ENCODE peak calls at places on chromosomes 1 and 21, in nine cellular contexts. B is IMR-90, K is SK-N-SH, W is neural progenitor cell, A is thoracic aorta, R is heart left ventricle, P is cardiac muscle cell, Q is psoas muscle, E is fibroblast of lung. S is an unnamed sample.

GRCh38 chr21:34582506-34583150 is 32.3 kb downstream of the RCAN1 start:
- DNase-seq in R (peak; percentile 59), W (peak; percentile 55), P (peak; percentile 74), B (peak; percentile 65), E (peak; percentile 45), K (peak; percentile 17), A (no peak), Q (no peak), S (peak; percentile 54)

GRCh38 chr1:215282557-215282956 is 200.0 kb downstream of the KCNK2 start:
- DNase-seq in B (peak; percentile 35), K (no peak), P (no peak), W (no peak), Q (no peak), E (peak; percentile 35), R (no peak), A (no peak), S (peak; percentile 70)

GRCh38 chr1:41245659-41246058 is 3.6 kb upstream of the SCMH1 start:
- DNase-seq in B (peak; percentile 38), Q (no peak), A (no peak), P (peak; percentile 67), R (no peak), W (no peak), E (peak; percentile 85), K (no peak), S (peak; percentile 25)

GRCh38 chr1:153357076-153357852 is 390 bp upstream of the S100A9 start:
- DNase-seq in K (no peak), W (no peak), Q (peak; percentile 76), P (no peak), E (no peak), A (no peak), R (peak; percentile 67), B (no peak), S (peak; percentile 96)

GRCh38 chr21:21291883-21292569 is 293.8 kb downstream of the NCAM2 start:
- DNase-seq in W (no peak), K (peak; percentile 3), B (no peak), A (no peak), P (no peak), Q (no peak), E (no peak), R (no peak), S (no peak)

GRCh38 chr1:117512728-117513321 is 93.0 kb upstream of the TENT5C start:
- DNase-seq in E (no peak), B (peak; percentile 40), K (no peak), Q (no peak), R (no peak), W (peak; percentile 6), P (peak; percentile 57), A (no peak), S (peak; percentile 63)

GRCh38 chr1:21865943-21866628 is 54.0 kb downstream of the LDLRAD2 start:
- DNase-seq in P (no peak), B (no peak), R (no peak), W (peak; percentile 28), Q (peak; percentile 32), E (no peak), K (peak; percentile 58), A (no peak), S (no peak)

GRCh38 chr1:89040315-89040626 is 17.6 kb upstream of the GBP3 start:
- DNase-seq in K (no peak), R (no peak), B (no peak), E (no peak), A (no peak), Q (no peak), P (no peak), W (no peak), S (no peak)

GRCh38 chr1:183761871-183762270 is 43.0 kb upstream of the RGL1 start:
- DNase-seq in Q (no peak), K (no peak), B (peak; percentile 39), P (peak; percentile 77), A (no peak), R (no peak), E (peak; percentile 86), W (no peak), S (no peak)

GRCh38 chr21:44089001-44089911 is 17.9 kb upstream of the PWP2 start:
- DNase-seq in B (no peak), E (no peak), P (no peak), A (no peak), K (no peak), W (no peak), Q (no peak), R (no peak), S (no peak)

GRCh38 chr1:69016468-69016867 is 519.6 kb upstream of the DEPDC1 start:
- DNase-seq in K (no peak), E (no peak), A (no peak), R (no peak), Q (no peak), B (no peak), W (no peak), P (no peak), S (peak; percentile 3)

GRCh38 chr1:63799810-63800209 is 26.0 kb downstream of the ROR1 start:
- DNase-seq in K (peak; percentile 53), Q (no peak), R (no peak), P (peak; percentile 31), E (peak; percentile 44), A (no peak), W (no peak), B (peak; percentile 77), S (no peak)

GRCh38 chr1:110829955-110830553 is 42.9 kb upstream of the CD53 start:
- DNase-seq in B (peak; percentile 17), K (peak; percentile 30), A (no peak), P (peak; percentile 25), W (peak; percentile 72), Q (no peak), E (peak; percentile 0), R (no peak), S (peak; percentile 63)

GRCh38 chr1:58346076-58346435 is 200.5 kb downstream of the OMA1 start:
- DNase-seq in P (no peak), B (no peak), A (no peak), W (no peak), Q (no peak), E (no peak), R (no peak), K (no peak), S (no peak)

GRCh38 chr1:172753964-172754363 is 95.1 kb downstream of the FASLG start:
- DNase-seq in R (no peak), B (no peak), E (no peak), P (no peak), A (no peak), W (no peak), K (no peak), Q (no peak), S (no peak)

GRCh38 chr1:246111570-246111969 is 395.5 kb downstream of the SMYD3 start:
- DNase-seq in A (no peak), Q (no peak), K (no peak), R (no peak), P (no peak), W (no peak), E (no peak), B (no peak), S (no peak)
- H3K4me1 ChIP-seq in A (no peaks in the 10 kb centered on the region), Q (no peaks in the 10 kb centered on the region), K (peaks cover 12% of the 10 kb centered on the region), R (no peaks in the 10 kb centered on the region), P (no peaks in the 10 kb centered on the region), W (peaks cover 44% of the 10 kb centered on the region), E (peaks cover 3% of the 10 kb centered on the region), B (peaks cover 4% of the 10 kb centered on the region), S (no peaks in the 10 kb centered on the region)

DNA sequence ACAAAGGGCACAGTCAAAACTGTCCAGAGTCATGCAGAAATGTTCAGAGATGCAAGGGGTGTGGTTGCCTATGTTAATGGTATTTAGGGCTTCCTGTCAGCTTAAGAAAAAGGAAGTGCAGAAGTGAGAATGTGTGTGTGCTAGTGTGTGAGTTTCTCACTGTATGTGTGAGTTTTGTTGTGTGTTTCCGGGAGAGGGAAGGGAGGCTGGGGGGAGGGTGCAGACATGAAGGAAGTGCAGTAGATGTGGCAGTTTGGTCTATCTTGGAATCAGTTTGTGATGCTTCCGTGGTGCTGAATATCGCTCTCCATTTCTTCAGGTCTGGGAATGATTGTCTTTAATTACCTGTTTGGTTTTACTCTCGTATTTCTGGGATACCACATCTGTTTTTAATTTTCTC is 16.5 kb upstream of the ATP6V1G3 start:
- DNase-seq in P (no peak), A (no peak), R (peak; percentile 52), E (no peak), Q (no peak), W (no peak), B (no peak), K (no peak), S (no peak)
- H3K4me1 ChIP-seq in P (no peaks in the 10 kb centered on the region), A (no peaks in the 10 kb centered on the region), R (no peaks in the 10 kb centered on the region), E (no peaks in the 10 kb centered on the region), Q (no peaks in the 10 kb centered on the region), W (no peaks in the 10 kb centered on the region), B (no peaks in the 10 kb centered on the region), K (no peaks in the 10 kb centered on the region), S (no peaks in the 10 kb centered on the region)

GRCh38 chr1:100445565-100445964 is 92.4 kb upstream of the GPR88 start:
- DNase-seq in B (no peak), P (no peak), E (no peak), Q (no peak), K (no peak), R (no peak), A (no peak), W (no peak), S (peak; percentile 23)
- H3K4me1 ChIP-seq in B (peaks cover 4% of the 10 kb centered on the region), P (peaks cover 3% of the 10 kb centered on the region), E (peaks cover 2% of the 10 kb centered on the region), Q (peaks cover 17% of the 10 kb centered on the region), K (peaks cover under 1% of the 10 kb centered on the region), R (no peaks in the 10 kb centered on the region), A (no peaks in the 10 kb centered on the region), W (no peaks in the 10 kb centered on the region), S (peaks cover 18% of the 10 kb centered on the region)

DNA sequence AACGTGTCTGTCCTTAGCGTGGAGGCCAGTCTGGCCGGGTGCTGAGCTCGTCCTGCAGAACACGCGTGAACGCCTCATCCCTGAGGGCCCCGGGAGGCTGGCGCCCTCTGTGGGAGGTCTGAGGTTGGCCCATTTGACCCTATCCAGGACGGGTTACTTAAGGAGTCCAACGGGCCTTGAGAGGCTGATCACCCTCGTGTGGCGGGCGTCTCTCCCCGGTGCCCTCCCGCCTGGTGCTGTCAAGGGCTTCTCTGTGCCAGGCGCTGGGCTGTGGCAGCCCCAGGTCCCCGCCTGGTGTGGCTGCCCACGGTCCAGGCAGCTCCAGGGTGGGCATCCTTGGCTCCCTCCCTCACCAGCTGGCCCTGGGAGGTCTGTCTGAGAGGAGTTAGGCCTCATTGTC is 9.7 kb downstream of the SKI start:
- DNase-seq in R (peak; percentile 44), E (no peak), P (no peak), K (no peak), A (no peak), W (no peak), B (no peak), Q (no peak), S (no peak)
- H3K4me1 ChIP-seq in R (peaks cover 85% of the 10 kb centered on the region), E (peaks cover 27% of the 10 kb centered on the region), P (peaks cover 23% of the 10 kb centered on the region), K (no peaks in the 10 kb centered on the region), A (peaks cover 98% of the 10 kb centered on the region), W (peaks cover 21% of the 10 kb centered on the region), B (peaks cover 56% of the 10 kb centered on the region), Q (peaks cover 76% of the 10 kb centered on the region), S (peaks cover 15% of the 10 kb centered on the region)